ENCODE peak calls at places on chromosomes 3 and 15, in seven cellular contexts. Z is thoracic aorta, U is cardiac fibroblast, H is retinal pigment epithelial cell, Q is stomach, L is astrocyte, Y is SJSA1. M is an unnamed sample.

GRCh38 chr15:90060797-90061196 is 41.5 kb downstream of the IDH2 start:
- DNase-seq in Z (no peak), U (peak; percentile 33), H (no peak), Q (no peak), L (no peak), Y (no peak), M (no peak)

GRCh38 chr3:182969277-182969676 is 11.1 kb downstream of the DCUN1D1 start:
- DNase-seq in Z (no peak), U (peak; percentile 80), H (no peak), Q (no peak), L (peak; percentile 57), Y (peak; percentile 20), M (peak; percentile 26)

GRCh38 chr15:79978694-79979519 is 7.9 kb upstream of the BCL2A1 start:
- DNase-seq in Z (no peak), U (peak; percentile 77), H (peak; percentile 36), Q (no peak), L (peak; percentile 57), Y (no peak), M (no peak)

GRCh38 chr3:128429275-128429674 is 37.4 kb downstream of the DNAJB8 start:
- DNase-seq in Z (no peak), U (no peak), H (no peak), Q (no peak), L (no peak), Y (no peak), M (no peak)

GRCh38 chr15:96330064-96330449 is 443 bp upstream of the NR2F2 start:
- DNase-seq in Z (no peak), U (peak; percentile 87), H (no peak), Q (no peak), L (peak; percentile 80), Y (peak; percentile 79), M (no peak)

GRCh38 chr3:184145120-184145524 is 10.0 kb downstream of the EIF2B5 start:
- DNase-seq in Z (no peak), U (peak; percentile 70), H (peak; percentile 87), Q (peak; percentile 81), L (peak; percentile 43), Y (peak; percentile 25), M (no peak)

GRCh38 chr3:183274609-183275008 is 21.6 kb downstream of the B3GNT5 start:
- DNase-seq in Z (no peak), U (peak; percentile 75), H (no peak), Q (no peak), L (peak; percentile 22), Y (no peak), M (no peak)

GRCh38 chr3:28951773-28952556 is 328.9 kb upstream of the RBMS3 start:
- DNase-seq in Z (no peak), U (no peak), H (no peak), Q (no peak), L (no peak), Y (no peak), M (no peak)

GRCh38 chr15:25508369-25509002 is 69.7 kb upstream of the UBE3A start:
- DNase-seq in Z (no peak), U (peak; percentile 62), H (no peak), Q (no peak), L (peak; percentile 24), Y (peak; percentile 28), M (no peak)

GRCh38 chr3:15050405-15051092 is 14.6 kb downstream of the MRPS25 start:
- DNase-seq in Z (no peak), U (no peak), H (no peak), Q (no peak), L (no peak), Y (no peak), M (no peak)

GRCh38 chr3:115100172-115100571 is 46.9 kb downstream of the ZBTB20 start:
- DNase-seq in Z (no peak), U (peak; percentile 85), H (no peak), Q (no peak), L (peak; percentile 87), Y (peak; percentile 48), M (peak; percentile 50)
- H3K4me3 ChIP-seq in Z (peak overlapping the region; percentile 64), U (peak overlapping the region; percentile 22), H (peak overlapping the region; percentile 34), Q (peak overlapping the region; percentile 43), L (peak overlapping the region; percentile 41), Y (peak overlapping the region; percentile 17), M (peak overlapping the region; percentile 32)

GRCh38 chr3:124601189-124601588 is 129.1 kb upstream of the UMPS start:
- DNase-seq in Z (no peak), U (peak; percentile 61), H (peak; percentile 77), Q (no peak), L (no peak), Y (no peak), M (no peak)
- H3K4me3 ChIP-seq in Z (no peak overlapping the region), U (no peak overlapping the region), H (no peak overlapping the region), Q (no peak overlapping the region), L (no peak overlapping the region), Y (no peak overlapping the region), M (no peak overlapping the region)

GRCh38 chr15:45113380-45113990 is 487 bp downstream of the DUOX2 start:
- DNase-seq in Z (no peak), U (no peak), H (no peak), Q (no peak), L (no peak), Y (no peak), M (no peak)
- H3K4me3 ChIP-seq in Z (no peak overlapping the region), U (no peak overlapping the region), H (no peak overlapping the region), Q (peak overlapping the region; percentile 28), L (no peak overlapping the region), Y (no peak overlapping the region), M (no peak overlapping the region)

GRCh38 chr15:31358957-31359721 is 32.5 kb downstream of the KLF13 start:
- DNase-seq in Z (no peak), U (no peak), H (no peak), Q (no peak), L (no peak), Y (no peak), M (no peak)

GRCh38 chr15:31361764-31362120 is 35.1 kb downstream of the KLF13 start:
- DNase-seq in Z (no peak), U (no peak), H (no peak), Q (no peak), L (no peak), Y (no peak), M (no peak)

GRCh38 chr15:31360843-31361763 is 34.5 kb downstream of the KLF13 start:
- DNase-seq in Z (no peak), U (no peak), H (no peak), Q (peak; percentile 61), L (no peak), Y (no peak), M (no peak)

GRCh38 chr15:31359722-31360111 is 33.1 kb downstream of the KLF13 start:
- DNase-seq in Z (no peak), U (no peak), H (no peak), Q (no peak), L (no peak), Y (no peak), M (no peak)

DNA sequence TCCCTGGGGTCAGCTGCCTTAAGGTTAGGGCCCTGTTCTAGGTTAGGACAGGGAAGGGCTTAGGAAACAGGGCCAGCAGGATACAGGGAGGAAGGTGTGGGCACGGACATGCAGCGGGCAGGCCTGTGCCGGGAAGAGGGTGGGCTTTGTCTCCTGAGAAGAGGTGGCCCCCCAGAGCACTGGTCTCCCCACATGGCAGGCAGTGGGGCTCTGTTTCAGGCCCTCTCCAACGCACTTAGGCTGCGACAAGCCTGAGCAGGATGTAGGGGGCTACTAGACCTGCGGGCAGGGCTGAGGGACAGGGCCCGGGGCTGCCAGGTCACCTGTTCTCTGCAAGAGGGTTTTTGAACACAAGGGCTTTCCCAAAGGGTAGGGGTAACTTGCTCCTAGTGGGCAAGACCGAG is 33.5 kb downstream of the KLF13 start:
- DNase-seq in Z (no peak), U (no peak), H (no peak), Q (no peak), L (no peak), Y (no peak), M (no peak)
- H3K4me3 ChIP-seq in Z (no peak overlapping the region), U (no peak overlapping the region), H (no peak overlapping the region), Q (no peak overlapping the region), L (no peak overlapping the region), Y (no peak overlapping the region), M (no peak overlapping the region)

GRCh38 chr3:114221165-114221880 is 16.1 kb downstream of the ZNF80 start:
- DNase-seq in Z (no peak), U (peak; percentile 86), H (no peak), Q (no peak), L (peak; percentile 56), Y (no peak), M (no peak)
- H3K4me3 ChIP-seq in Z (no peak overlapping the region), U (no peak overlapping the region), H (no peak overlapping the region), Q (no peak overlapping the region), L (no peak overlapping the region), Y (no peak overlapping the region), M (no peak overlapping the region)

M was measured in kidney epithelial cell.